ENCODE peak calls at places on chromosomes 16 and 17, in nine cellular contexts. W is coronary artery; L is stimulated activated CD8-positive, alpha-beta memory T cell treated with anti-CD3 and anti-CD28 coated beads, Interleukin-4, amount 100 ng/mL, for 1 hour; D is HTR-8/SVneo; Y is HAP-1; O is AG04450; J is stimulated activated CD4-positive, alpha-beta T cell treated with anti-CD3 and anti-CD28 coated beads, Interleukin-1b, Interleukin-23, amount 100 ng/mL, for 1 hour; I is activated T-cell treated with anti-CD3 and anti-CD28 coated beads for 4 hours; V is activated CD8-positive, alpha-beta memory T cell treated with anti-CD3 and anti-CD28 coated beads for 1 hour. Z is an unnamed sample.

GRCh38 chr16:53898993-53899392 is 195.0 kb downstream of the FTO start:
- DNase-seq in W (no peak), L (no peak), D (no peak), Y (peak; percentile 18), O (no peak), J (no peak), I (no peak), V (no peak), Z (no peak)

GRCh38 chr16:7278636-7279035 is 54.0 kb upstream of the RBFOX1 start:
- DNase-seq in W (no peak), L (no peak), D (no peak), Y (no peak), O (no peak), J (no peak), I (no peak), V (no peak), Z (no peak)

GRCh38 chr16:82542714-82543113 is 84.1 kb upstream of the CDH13 start:
- DNase-seq in W (no peak), L (no peak), D (no peak), Y (no peak), O (no peak), J (no peak), I (no peak), V (no peak), Z (no peak)

GRCh38 chr16:89565506-89566372 is 5.3 kb downstream of the RPL13 start:
- DNase-seq in W (peak; percentile 76), L (no peak), D (no peak), Y (peak; percentile 40), O (no peak), J (no peak), I (peak; percentile 26), V (peak; percentile 13), Z (no peak)

GRCh38 chr17:82838386-82839063 is 1.3 kb downstream of the ZNF750 start:
- DNase-seq in W (no peak), L (no peak), D (no peak), Y (peak; percentile 44), O (no peak), J (no peak), I (no peak), V (no peak), Z (no peak)

GRCh38 chr16:83940630-83941378 is 12.2 kb upstream of the OSGIN1 start:
- DNase-seq in W (no peak), L (no peak), D (no peak), Y (no peak), O (no peak), J (no peak), I (no peak), V (no peak), Z (no peak)

GRCh38 chr17:27596571-27597187 is 34.3 kb upstream of the LGALS9 start:
- DNase-seq in W (no peak), L (no peak), D (no peak), Y (no peak), O (no peak), J (no peak), I (no peak), V (no peak), Z (no peak)

GRCh38 chr16:28504707-28505404 is 1.8 kb downstream of the IL27 start:
- DNase-seq in W (no peak), L (no peak), D (no peak), Y (no peak), O (no peak), J (no peak), I (no peak), V (no peak), Z (no peak)

GRCh38 chr16:84618428-84619102 is 687 bp upstream of the COTL1 start:
- DNase-seq in W (peak; percentile 78), L (no peak), D (peak; percentile 76), Y (no peak), O (peak; percentile 90), J (no peak), I (no peak), V (no peak), Z (no peak)

GRCh38 chr17:44785921-44786320 is 27.1 kb downstream of the ADAM11 start:
- DNase-seq in W (peak; percentile 68), L (no peak), D (no peak), Y (no peak), O (no peak), J (no peak), I (no peak), V (no peak), Z (no peak)

GRCh38 chr17:63996430-63997182 is 1.5 kb upstream of the PRR29 start:
- DNase-seq in W (no peak), L (no peak), D (no peak), Y (no peak), O (no peak), J (no peak), I (no peak), V (no peak), Z (no peak)

GRCh38 chr16:88010343-88010970 is 59.2 kb downstream of the BANP start:
- DNase-seq in W (no peak), L (no peak), D (no peak), Y (no peak), O (no peak), J (no peak), I (no peak), V (no peak), Z (no peak)

GRCh38 chr16:78748471-78748929 is 649.0 kb downstream of the WWOX start:
- DNase-seq in W (no peak), L (no peak), D (no peak), Y (no peak), O (no peak), J (no peak), I (no peak), V (no peak), Z (no peak)